ENCODE peak calls at places on chromosomes 12 and 14, in eight cellular contexts. C is cardiac muscle cell; V is stromal cell of bone marrow; M is posterior cingulate gyrus; H is right lobe of liver; A is activated naive CD8-positive, alpha-beta T cell treated with anti-CD3 and anti-CD28 coated beads, Interleukin-2, amount 10 ng/mL, durations not matched to agents 7 days and 5 days; L is hepatocyte; D is stimulated activated CD4-positive, alpha-beta T cell treated with anti-CD3 and anti-CD28 coated beads, TNF-alpha, amount 100 ng/mL, for 4 hours. F is an unnamed sample.

GRCh38 chr14:74064883-74065282 is 19.4 kb downstream of the ALDH6A1 start:
- DNase-seq in C (no peak), V (no peak), M (no peak), H (no peak), A (no peak), L (no peak), D (no peak), F (no peak)

GRCh38 chr12:52971701-52972329 is 22.9 kb downstream of the KRT18 start:
- DNase-seq in C (no peak), V (peak; percentile 24), M (no peak), H (no peak), A (no peak), L (peak; percentile 79), D (no peak), F (no peak)

GRCh38 chr12:102232446-102232845 is 34.8 kb upstream of the PMCH start:
- DNase-seq in C (peak; percentile 46), V (peak; percentile 71), M (no peak), H (no peak), A (no peak), L (peak; percentile 14), D (no peak), F (no peak)

GRCh38 chr12:124517260-124518050 is 50.0 kb downstream of the NCOR2 start:
- DNase-seq in C (no peak), V (no peak), M (peak; percentile 93), H (peak; percentile 74), A (no peak), L (peak; percentile 75), D (no peak), F (no peak)

GRCh38 chr14:88933203-88933602 is 108.8 kb downstream of the TTC8 start:
- DNase-seq in C (no peak), V (no peak), M (no peak), H (no peak), A (no peak), L (no peak), D (no peak), F (no peak)

GRCh38 chr14:29892327-29892726 is 35.3 kb downstream of the PRKD1 start:
- DNase-seq in C (no peak), V (peak; percentile 28), M (no peak), H (no peak), A (no peak), L (no peak), D (no peak), F (no peak)

GRCh38 chr14:75928587-75929230 is 53.1 kb downstream of the TGFB3 start:
- DNase-seq in C (no peak), V (peak; percentile 2), M (no peak), H (no peak), A (no peak), L (no peak), D (no peak), F (no peak)

GRCh38 chr12:96258451-96258933 is 64.3 kb downstream of the ELK3 start:
- DNase-seq in C (no peak), V (peak; percentile 68), M (no peak), H (no peak), A (no peak), L (no peak), D (no peak), F (no peak)

GRCh38 chr12:9271875-9272274 is 63.7 kb upstream of the PZP start:
- DNase-seq in C (peak; percentile 35), V (no peak), M (no peak), H (no peak), A (no peak), L (no peak), D (no peak), F (no peak)

GRCh38 chr14:101888182-101888581 is 76.2 kb upstream of the DYNC1H1 start:
- DNase-seq in C (no peak), V (no peak), M (no peak), H (no peak), A (no peak), L (no peak), D (no peak), F (no peak)

GRCh38 chr14:68564236-68564825 is 228.5 kb downstream of the ZFP36L1 start:
- DNase-seq in C (no peak), V (no peak), M (no peak), H (no peak), A (no peak), L (no peak), D (no peak), F (no peak)

GRCh38 chr12:66859751-66860440 is 181.0 kb upstream of the GRIP1 start:
- DNase-seq in C (no peak), V (no peak), M (no peak), H (no peak), A (no peak), L (peak; percentile 11), D (no peak), F (no peak)

GRCh38 chr12:48995061-48995879 is 3.9 kb downstream of the DDN start:
- DNase-seq in C (peak; percentile 93), V (no peak), M (peak; percentile 97), H (peak; percentile 82), A (peak; percentile 70), L (peak; percentile 94), D (no peak), F (no peak)

GRCh38 chr12:15001733-15002471 is 29.1 kb downstream of the PDE6H start:
- DNase-seq in C (peak; percentile 50), V (peak; percentile 13), M (peak; percentile 92), H (no peak), A (no peak), L (peak; percentile 60), D (no peak), F (no peak)

GRCh38 chr12:110582286-110583136 is 607 bp downstream of the PPTC7 start:
- DNase-seq in C (peak; percentile 64), V (no peak), M (peak; percentile 88), H (peak; percentile 86), A (peak; percentile 75), L (peak; percentile 69), D (peak; percentile 75), F (peak; percentile 76)

GRCh38 chr12:53751336-53752191 is at the start of gene CISTR:
- DNase-seq in C (peak; percentile 44), V (no peak), M (peak; percentile 92), H (no peak), A (peak; percentile 66), L (peak; percentile 36), D (no peak), F (no peak)

GRCh38 chr12:2618291-2618995 is 176.3 kb upstream of the FKBP4 start:
- DNase-seq in C (no peak), V (no peak), M (no peak), H (no peak), A (no peak), L (no peak), D (no peak), F (no peak)

GRCh38 chr12:50220357-50221061 is 53.3 kb upstream of the CERS5 start:
- DNase-seq in C (no peak), V (peak; percentile 55), M (no peak), H (no peak), A (no peak), L (peak; percentile 59), D (no peak), F (peak; percentile 69)

GRCh38 chr12:25713264-25713663 is 160.2 kb upstream of the LMNTD1 start:
- DNase-seq in C (no peak), V (no peak), M (no peak), H (no peak), A (no peak), L (no peak), D (no peak), F (no peak)

GRCh38 chr12:52313926-52314325 is 7.3 kb downstream of the KRT83 start:
- DNase-seq in C (no peak), V (no peak), M (no peak), H (no peak), A (no peak), L (no peak), D (no peak), F (no peak)

GRCh38 chr12:9090220-9090619 is 25.5 kb downstream of the A2M start:
- DNase-seq in C (no peak), V (no peak), M (no peak), H (no peak), A (no peak), L (no peak), D (no peak), F (no peak)

GRCh38 chr12:47276253-47277070 is 196.7 kb upstream of the AMIGO2 start:
- DNase-seq in C (no peak), V (peak; percentile 9), M (no peak), H (no peak), A (no peak), L (peak; percentile 53), D (peak; percentile 38), F (peak; percentile 48)

GRCh38 chr14:87108726-87109125 is 884.3 kb downstream of the GALC start:
- DNase-seq in C (no peak), V (peak; percentile 61), M (no peak), H (no peak), A (no peak), L (no peak), D (no peak), F (no peak)

GRCh38 chr14:86543531-86543930 is 1013.6 kb downstream of the FLRT2 start:
- DNase-seq in C (peak; percentile 17), V (no peak), M (no peak), H (no peak), A (no peak), L (no peak), D (no peak), F (no peak)

GRCh38 chr14:102389261-102389660 is 26.5 kb downstream of the TECPR2 start:
- DNase-seq in C (no peak), V (no peak), M (no peak), H (no peak), A (no peak), L (no peak), D (no peak), F (no peak)

GRCh38 chr14:56494167-56494566 is 85.4 kb upstream of the TMEM260 start:
- DNase-seq in C (no peak), V (no peak), M (no peak), H (no peak), A (no peak), L (no peak), D (no peak), F (no peak)

GRCh38 chr14:49218436-49219092 is 367.6 kb downstream of the RPS29 start:
- DNase-seq in C (no peak), V (no peak), M (no peak), H (no peak), A (no peak), L (no peak), D (no peak), F (no peak)

F was measured in T-helper 2 cell treated with Interferon-gamma antibody and Interleukin-4, amounts not matched to agents 5 μg/mL and 100 μg/mL, for 36 hours.